ENCODE peak calls at places on chromosomes 6 and 20, in six cellular contexts. F is fibroblast of lung, R is GM12865, U is psoas muscle, X is right lobe of liver, L is MM.1S. M is an unnamed sample.

GRCh38 chr20:51262240-51262639 is 239.3 kb upstream of the KCNG1 start:
- DNase-seq in U (no peak), L (no peak), X (no peak), F (no peak), R (no peak), M (no peak)

GRCh38 chr6:170091000-170091638 is 199.8 kb downstream of the DLL1 start:
- DNase-seq in X (peak), L (no peak), F (no peak), U (peak), R (no peak), M (no peak)

GRCh38 chr20:41887500-41887899 is 269.3 kb upstream of the CHD6 start:
- DNase-seq in R (no peak), F (no peak), U (no peak), L (no peak), X (no peak), M (no peak)

GRCh38 chr20:33945391-33946079 is 48.2 kb upstream of the RALY start:
- DNase-seq in L (no peak), X (no peak), F (peak), R (no peak), U (no peak), M (no peak)

GRCh38 chr6:117441824-117442264 is 16.1 kb upstream of the ROS1 start:
- DNase-seq in X (no peak), U (no peak), F (peak), L (no peak), R (no peak), M (no peak)

GRCh38 chr20:59004763-59005522 is 2.1 kb downstream of the CTSZ start:
- DNase-seq in X (peak), F (no peak), R (peak), L (peak), U (peak), M (peak)

GRCh38 chr20:56929606-56930005 is 300.5 kb downstream of the TFAP2C start:
- DNase-seq in R (no peak), X (no peak), U (no peak), L (no peak), F (no peak), M (no peak)

GRCh38 chr20:60009826-60010616 is 51.8 kb downstream of the CDH26 start:
- DNase-seq in F (no peak), R (no peak), U (no peak), X (no peak), L (no peak), M (no peak)

GRCh38 chr20:39381598-39381997 is 419.5 kb downstream of the DHX35 start:
- DNase-seq in X (no peak), F (no peak), R (no peak), U (no peak), L (no peak), M (no peak)

GRCh38 chr20:56439784-56440291 is 27.8 kb downstream of the CASS4 start:
- DNase-seq in F (peak), U (no peak), X (no peak), L (no peak), R (no peak), M (peak)

GRCh38 chr6:24691550-24691949 is 24.7 kb downstream of the ACOT13 start:
- DNase-seq in R (no peak), X (no peak), F (no peak), U (no peak), L (no peak), M (no peak)

GRCh38 chr6:6816716-6817115 is 228.2 kb downstream of the LY86 start:
- DNase-seq in R (peak), X (no peak), L (no peak), U (no peak), F (no peak), M (no peak)

GRCh38 chr20:12535316-12535715 is 473.5 kb upstream of the SPTLC3 start:
- DNase-seq in X (no peak), L (no peak), R (no peak), U (no peak), F (no peak), M (no peak)

GRCh38 chr20:43379239-43379917 is 78.3 kb upstream of the SRSF6 start:
- DNase-seq in X (no peak), L (no peak), R (no peak), F (peak), U (no peak), M (no peak)

GRCh38 chr6:96110878-96111277 is 95.1 kb downstream of the FUT9 start:
- DNase-seq in F (peak), R (no peak), X (no peak), U (no peak), L (no peak), M (no peak)

DNA sequence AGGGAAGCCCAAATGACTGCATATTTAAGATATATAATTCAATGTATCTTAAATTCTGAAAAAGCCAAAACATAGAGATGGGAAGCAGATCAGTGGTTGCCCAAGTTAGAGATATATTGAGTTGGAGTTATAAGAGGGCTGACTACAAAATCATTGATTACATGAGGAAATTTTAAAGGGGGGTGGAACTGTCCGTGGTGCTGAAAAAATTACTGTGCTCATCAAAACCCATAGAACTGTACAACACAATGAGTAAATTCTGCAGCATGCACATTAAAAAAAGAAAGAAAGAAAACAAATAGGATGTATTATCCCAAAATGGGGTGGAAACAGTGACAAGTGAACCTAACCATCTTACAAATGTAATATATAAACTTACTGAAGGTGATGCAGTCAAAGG is 100.9 kb downstream of the FUT9 start:
- DNase-seq in R (peak), L (no peak), F (no peak), U (no peak), X (no peak), M (no peak)
- TF ChIP-seq CTCF in R (no peak), L (no peak), F (no peak), U (no peak), X (no peak), M (no peak)

DNA sequence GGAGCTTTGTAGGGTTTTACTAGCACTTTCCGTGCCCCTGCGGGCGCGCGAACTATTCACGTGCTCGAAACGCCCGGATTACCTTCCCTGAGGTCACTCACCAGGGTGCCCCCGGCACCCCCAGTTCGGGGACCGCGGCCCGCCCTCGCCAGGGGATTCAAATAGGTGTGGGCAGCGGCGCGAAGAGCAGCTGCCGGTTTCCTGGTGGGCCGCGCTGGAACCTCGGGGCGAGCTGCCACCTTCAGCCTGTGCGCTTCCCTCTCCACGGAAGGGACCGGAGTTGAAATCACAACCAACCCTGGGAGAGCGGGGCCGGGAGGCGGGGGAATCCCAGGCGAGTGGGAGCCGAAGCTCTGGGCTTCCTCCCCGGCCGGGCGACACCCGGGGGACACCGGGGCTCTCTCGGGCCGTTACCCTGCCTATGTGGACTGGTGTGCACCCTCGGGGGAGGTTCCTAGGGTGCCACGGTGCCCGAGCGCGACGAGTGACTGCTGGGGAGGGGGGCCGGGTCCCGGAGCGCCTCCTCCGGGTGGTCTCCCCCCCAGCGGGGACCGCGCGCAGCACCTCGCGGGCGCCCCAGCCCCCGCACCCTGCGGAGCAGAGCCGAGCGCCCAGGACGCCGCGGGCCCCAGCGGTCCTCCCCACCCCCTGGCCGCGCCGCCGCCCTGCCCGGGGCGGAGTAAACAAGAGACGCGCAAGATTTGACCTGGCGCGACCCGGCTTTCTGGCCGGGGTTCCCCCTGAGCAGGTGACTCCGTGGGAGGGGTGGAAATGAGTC is 2.1 kb upstream of the HIVEP2 start:
- DNase-seq in X (peak), F (peak), L (peak), R (peak), U (peak), M (peak)
- TF ChIP-seq CTCF in X (no peak), F (no peak), L (no peak), R (no peak), U (no peak), M (no peak)

GRCh38 chr6:127102859-127103258 is 15.6 kb upstream of the RSPO3 start:
- DNase-seq in R (no peak), F (no peak), L (no peak), U (no peak), X (no peak), M (no peak)

GRCh38 chr6:127102299-127102698 is 16.2 kb upstream of the RSPO3 start:
- DNase-seq in F (peak), U (no peak), L (no peak), R (no peak), X (no peak), M (no peak)

GRCh38 chr6:127096167-127096566 is 22.3 kb upstream of the RSPO3 start:
- DNase-seq in U (no peak), X (no peak), L (no peak), R (no peak), F (no peak), M (no peak)

GRCh38 chr6:127103482-127103881 is 15.0 kb upstream of the RSPO3 start:
- DNase-seq in F (peak), U (no peak), R (no peak), X (no peak), L (no peak), M (no peak)

DNA sequence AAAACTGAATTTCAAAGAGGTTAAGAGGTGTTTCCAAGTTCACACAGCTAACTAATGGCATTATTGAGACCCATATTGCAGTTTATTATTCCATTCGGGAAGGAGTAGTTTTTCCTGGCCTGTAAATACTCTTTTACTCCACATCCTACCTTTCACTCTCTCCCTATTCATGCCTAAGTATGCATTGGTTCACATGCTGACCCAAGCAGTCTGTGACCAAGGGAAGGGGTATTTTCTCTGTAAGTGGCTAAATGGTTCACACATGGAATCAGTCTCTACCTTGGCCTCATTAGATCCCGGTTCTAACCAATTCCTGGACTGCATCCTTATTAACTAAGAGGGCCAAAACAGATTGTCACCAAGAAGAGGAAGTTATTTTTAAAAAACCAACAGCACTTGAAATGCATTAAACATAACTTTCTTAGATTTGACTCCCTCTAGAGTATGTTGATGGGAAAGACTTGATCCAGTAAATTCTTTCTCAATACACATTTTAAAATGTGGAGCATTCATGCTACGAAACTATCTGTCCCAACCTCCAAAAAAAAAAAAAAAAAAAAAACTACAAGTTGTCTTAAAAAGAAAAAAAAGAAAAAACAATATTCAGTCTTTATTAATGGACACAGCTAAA is 17.8 kb upstream of the RSPO3 start:
- DNase-seq in X (no peak), R (no peak), U (no peak), F (peak), L (no peak), M (no peak)
- TF ChIP-seq CTCF in X (peak), R (no peak), U (no peak), F (peak), L (peak), M (no peak)

GRCh38 chr20:48709744-48710143 is 118.1 kb downstream of the PREX1 start:
- DNase-seq in X (no peak), R (no peak), F (no peak), U (no peak), L (no peak), M (no peak)

GRCh38 chr20:48711696-48712464 is 115.9 kb downstream of the PREX1 start:
- DNase-seq in U (no peak), L (no peak), X (no peak), F (no peak), R (no peak), M (no peak)

GRCh38 chr20:48711044-48711428 is 116.8 kb downstream of the PREX1 start:
- DNase-seq in X (no peak), L (no peak), F (no peak), U (no peak), R (no peak), M (no peak)

GRCh38 chr20:48709292-48709691 is 118.5 kb downstream of the PREX1 start:
- DNase-seq in U (no peak), X (no peak), F (no peak), L (no peak), R (no peak), M (no peak)

DNA sequence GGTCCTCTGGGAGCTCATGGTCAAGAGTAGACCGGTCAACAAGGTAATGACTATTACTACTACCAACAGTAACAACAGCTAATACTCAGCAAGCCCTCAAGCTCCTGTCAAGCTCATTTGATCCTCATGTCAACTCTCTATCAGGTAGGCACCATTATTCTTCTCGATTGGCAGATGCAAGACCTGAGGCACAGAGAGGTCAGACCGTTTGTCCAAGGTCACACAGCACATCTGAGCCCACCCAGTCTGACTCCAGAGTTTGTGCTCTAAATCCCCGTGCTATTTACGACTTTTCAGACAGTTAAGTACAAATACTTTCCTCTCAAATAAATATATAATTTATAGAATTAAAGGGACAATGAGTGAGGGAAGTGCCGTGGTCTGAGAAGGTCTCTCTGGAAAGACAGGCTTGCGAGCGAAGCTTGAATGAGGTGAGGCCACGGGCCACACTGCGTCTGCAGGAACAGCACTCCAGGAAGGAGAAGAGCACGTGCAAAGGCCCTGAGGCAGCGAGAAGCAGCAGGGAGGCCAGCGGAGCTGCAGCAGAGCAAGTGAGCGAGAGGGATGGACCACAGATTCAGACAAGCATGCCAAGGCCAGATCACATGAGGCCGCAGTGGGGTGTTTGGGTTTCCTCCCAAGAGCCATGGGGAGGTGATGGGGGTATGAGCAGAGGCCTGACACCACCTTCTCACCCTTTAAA is 117.3 kb downstream of the PREX1 start:
- DNase-seq in R (no peak), U (no peak), X (no peak), F (no peak), L (no peak), M (no peak)
- TF ChIP-seq CTCF in R (no peak), U (no peak), X (no peak), F (no peak), L (no peak), M (no peak)

GRCh38 chr6:32153252-32153834 is 598 bp upstream of the PPT2 start:
- DNase-seq in R (no peak), U (peak), F (peak), X (no peak), L (no peak), M (peak)

GRCh38 chr6:32156891-32157290 is 3.0 kb downstream of the PPT2 start:
- DNase-seq in U (no peak), R (no peak), F (no peak), X (no peak), L (no peak), M (no peak)

GRCh38 chr6:32153835-32154513 is at the start of gene PPT2:
- DNase-seq in U (peak), X (peak), L (peak), R (peak), F (peak), M (peak)

GRCh38 chr6:32152414-32153251 is 894 bp upstream of the PRRT1 start:
- DNase-seq in F (peak), U (no peak), L (no peak), X (no peak), R (no peak), M (no peak)

DNA sequence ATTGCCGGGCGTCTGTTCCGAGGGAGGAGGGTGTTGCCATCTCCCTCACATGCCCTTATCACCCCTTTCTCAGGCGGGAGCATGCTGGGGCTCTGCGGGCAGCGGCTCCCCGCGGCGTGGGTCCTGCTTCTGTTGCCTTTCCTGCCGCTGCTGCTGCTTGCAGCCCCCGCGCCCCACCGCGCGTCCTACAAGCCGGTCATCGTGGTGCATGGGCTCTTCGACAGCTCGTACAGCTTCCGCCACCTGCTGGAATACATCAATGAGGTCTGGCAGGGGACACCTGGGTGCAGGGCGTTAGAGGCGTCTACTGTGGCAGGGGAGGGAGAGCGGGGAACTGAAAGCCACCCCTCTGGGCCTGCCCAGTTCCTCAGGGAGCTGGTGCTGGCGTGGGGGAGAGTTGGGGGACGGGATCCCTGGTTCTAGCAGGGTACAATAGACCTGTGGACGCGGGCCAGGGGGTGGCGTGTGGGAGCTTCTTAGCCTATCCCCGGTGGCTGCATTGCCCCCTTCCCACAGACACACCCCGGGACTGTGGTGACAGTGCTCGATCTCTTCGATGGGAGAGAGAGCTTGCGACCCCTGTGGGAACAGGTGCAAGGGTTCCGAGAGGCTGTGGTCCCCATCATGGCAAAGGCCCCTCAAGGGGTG is 697 bp downstream of the PPT2 start:
- DNase-seq in U (peak), X (peak), L (peak), R (peak), F (peak), M (peak)
- TF ChIP-seq CTCF in U (peak), X (peak), L (peak), R (peak), F (peak), M (peak)

GRCh38 chr6:83505376-83505775 is 7.0 kb upstream of the PRSS35 start:
- DNase-seq in R (no peak), U (no peak), L (no peak), X (no peak), F (peak), M (peak)

GRCh38 chr6:83514877-83515466 is 2.6 kb downstream of the PRSS35 start:
- DNase-seq in F (peak), X (no peak), L (peak), U (no peak), R (peak), M (peak)

GRCh38 chr6:83511901-83512681 is at the start of gene PRSS35:
- DNase-seq in F (peak), R (peak), L (peak), U (peak), X (peak), M (peak)

DNA sequence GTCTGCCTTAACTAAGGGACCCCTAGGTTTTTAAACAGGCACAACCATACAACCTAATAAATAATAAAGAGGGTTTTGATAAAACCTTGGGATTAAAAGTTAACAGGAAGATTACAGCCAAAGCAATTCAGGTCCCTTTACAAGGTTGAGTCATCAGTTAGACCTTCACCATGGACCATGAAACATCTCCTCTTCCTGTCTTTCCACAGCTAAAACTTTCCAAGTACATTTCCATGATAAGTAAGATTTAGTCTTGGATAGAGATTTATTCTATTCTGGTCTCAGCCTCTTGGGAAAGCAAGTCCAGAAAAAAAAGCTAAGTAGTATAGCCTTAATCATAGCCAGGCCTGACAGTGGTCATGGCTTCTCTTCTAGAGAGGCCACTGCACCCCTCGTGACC is 2.9 kb upstream of the PRSS35 start:
- DNase-seq in F (peak), L (no peak), R (no peak), X (no peak), U (no peak), M (no peak)
- TF ChIP-seq CTCF in F (no peak), L (no peak), R (no peak), X (no peak), U (no peak), M (no peak)

GRCh38 chr6:90694802-90695201 is 107.9 kb upstream of the MAP3K7 start:
- DNase-seq in U (no peak), R (no peak), L (no peak), X (no peak), F (no peak), M (no peak)

GRCh38 chr6:90689172-90689571 is 102.3 kb upstream of the MAP3K7 start:
- DNase-seq in X (no peak), L (no peak), F (no peak), R (no peak), U (no peak), M (no peak)

GRCh38 chr6:90695316-90695715 is 108.4 kb upstream of the MAP3K7 start:
- DNase-seq in F (no peak), X (no peak), R (no peak), U (no peak), L (no peak), M (no peak)

GRCh38 chr6:90687751-90688380 is 101.0 kb upstream of the MAP3K7 start:
- DNase-seq in X (no peak), F (no peak), L (no peak), U (no peak), R (no peak), M (no peak)

GRCh38 chr6:90691823-90692222 is 105.0 kb upstream of the MAP3K7 start:
- DNase-seq in L (no peak), R (no peak), X (no peak), F (no peak), U (no peak), M (no peak)
- TF ChIP-seq CTCF in L (peak), R (peak), X (peak), F (peak), U (no peak), M (no peak)

M was measured in mucosa of descending colon.